ENCODE peak calls at places on chromosomes 7 and 10, in seven cellular contexts. V is colonic mucosa, A is prostate gland, U is HepG2, R is transverse colon, X is spleen, O is PC-3. Q is an unnamed sample. For H3K9me3, the result is how much of the 10 kb centered on the place peaks cover.

GRCh38 chr7:79258826-79259225 is 194.6 kb downstream of the MAGI2 start:
- DNase-seq in V (no peak), A (no peak), U (no peak), R (no peak), X (no peak), O (no peak), Q (no peak)

GRCh38 chr7:135744938-135745701 is 3.5 kb downstream of the FAM180A start:
- DNase-seq in V (no peak), A (no peak), U (no peak), R (no peak), X (no peak), O (peak), Q (no peak)

GRCh38 chr7:92563345-92563744 is 26.8 kb downstream of the FAM133B start:
- DNase-seq in V (no peak), A (no peak), U (no peak), R (no peak), X (no peak), O (no peak), Q (no peak)

GRCh38 chr7:47672267-47672920 is 90.5 kb upstream of the TNS3 start:
- DNase-seq in V (no peak), A (no peak), U (no peak), R (no peak), X (no peak), O (no peak), Q (no peak)

GRCh38 chr10:88913157-88913556 is 33.1 kb downstream of the STAMBPL1 start:
- DNase-seq in V (no peak), A (peak), U (no peak), R (no peak), X (no peak), O (no peak), Q (no peak)

GRCh38 chr7:96786261-96786997 is 76.8 kb upstream of the SEM1 start:
- DNase-seq in V (no peak), A (peak), U (no peak), R (no peak), X (no peak), O (no peak), Q (peak)

GRCh38 chr10:80144302-80145131 is 12.0 kb downstream of the PLAC9 start:
- DNase-seq in V (peak), A (peak), U (no peak), R (peak), X (peak), O (peak), Q (peak)

GRCh38 chr7:112416127-112416526 is 34.1 kb upstream of the IFRD1 start:
- DNase-seq in V (no peak), A (no peak), U (no peak), R (no peak), X (no peak), O (no peak), Q (no peak)

GRCh38 chr7:36029311-36029710 is 123.7 kb upstream of the EEPD1 start:
- DNase-seq in V (no peak), A (no peak), U (no peak), R (no peak), X (no peak), O (no peak), Q (no peak)

GRCh38 chr7:87058739-87059524 is 522 bp downstream of the ELAPOR2 start:
- DNase-seq in V (peak), A (peak), U (no peak), R (peak), X (no peak), O (no peak), Q (no peak)

GRCh38 chr7:44111759-44112158 is 7.6 kb downstream of the AEBP1 start:
- DNase-seq in V (no peak), A (no peak), U (no peak), R (no peak), X (peak), O (no peak), Q (no peak)

GRCh38 chr7:42238709-42239395 is 1.8 kb upstream of the GLI3 start:
- DNase-seq in V (no peak), A (no peak), U (no peak), R (peak), X (no peak), O (peak), Q (peak)

GRCh38 chr7:55177068-55177530 is 158.3 kb downstream of the EGFR start:
- DNase-seq in V (no peak), A (no peak), U (no peak), R (no peak), X (no peak), O (no peak), Q (no peak)
- TF ChIP-seq CTCF in V (no peak), A (no peak), U (no peak), R (no peak), X (no peak), O (no peak), Q (no peak)

GRCh38 chr7:57413529-57414398 is 36.2 kb upstream of the ZNF716 start:
- DNase-seq in V (no peak), A (no peak), U (no peak), R (no peak), X (peak), O (no peak), Q (no peak)
- H3K9me3 ChIP-seq in V (under half), A (under half), U (half or more), R (under half), X (under half), O (under half), Q (under half)

GRCh38 chr7:156785998-156786543 is 106.9 kb downstream of the LMBR1 start:
- DNase-seq in V (no peak), A (no peak), U (no peak), R (no peak), X (no peak), O (no peak), Q (no peak)

GRCh38 chr7:156780724-156781455 is 112.1 kb downstream of the LMBR1 start:
- DNase-seq in V (no peak), A (no peak), U (no peak), R (no peak), X (no peak), O (no peak), Q (no peak)

GRCh38 chr7:156781972-156782371 is 111.0 kb downstream of the LMBR1 start:
- DNase-seq in V (no peak), A (no peak), U (no peak), R (no peak), X (no peak), O (no peak), Q (no peak)

GRCh38 chr7:156778668-156779067 is 114.3 kb downstream of the LMBR1 start:
- DNase-seq in V (no peak), A (no peak), U (no peak), R (no peak), X (no peak), O (no peak), Q (no peak)

DNA sequence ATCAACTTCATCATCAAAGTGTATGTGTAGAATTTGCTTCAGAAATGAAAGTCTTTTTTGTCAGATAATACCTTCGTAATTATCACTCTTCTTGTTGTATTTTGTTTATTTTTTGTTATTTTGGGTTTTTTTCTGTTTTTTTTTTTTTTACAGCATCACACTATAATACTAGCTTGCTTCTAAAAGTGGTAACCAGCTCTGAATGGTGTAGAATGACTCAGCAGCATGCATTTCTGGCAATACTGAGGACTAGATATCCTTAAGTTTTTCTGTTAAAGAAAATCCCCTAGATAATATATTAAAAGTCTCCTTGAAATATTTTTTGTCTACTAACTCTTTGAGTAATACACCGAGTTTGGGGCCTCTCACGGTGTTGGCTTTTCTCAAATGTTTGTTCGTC is 109.1 kb downstream of the LMBR1 start:
- DNase-seq in V (no peak), A (no peak), U (no peak), R (no peak), X (no peak), O (no peak), Q (no peak)
- TF ChIP-seq CTCF in V (no peak), A (no peak), U (no peak), R (no peak), X (no peak), O (no peak), Q (no peak)

GRCh38 chr7:140904081-140904480 is 20.6 kb downstream of the BRAF start:
- DNase-seq in V (no peak), A (no peak), U (no peak), R (no peak), X (no peak), O (peak), Q (no peak)
- H3K9me3 ChIP-seq in V (under half), A (under half), U (under half), R (under half), X (under half), O (under half), Q (under half)